ENCODE peak calls at places on chromosome 12, in five cellular contexts. One of them, this sample, is unnamed.

GRCh38 chr12:108832208-108832607 is 25.2 kb downstream of the SSH1 start:
- DNase-seq in NCI-H1436: no peak
- DNase-seq in NK-92 treated with Interleukin-12 subunit alpha and Interleukin-12 subunit beta, amount 100 ng/mL, for 24 hours: no peak
- DNase-seq in left colon: no peak
- DNase-seq in D341Med: no peak
- DNase-seq in this sample: no peak

GRCh38 chr12:4300870-4301269 is 20.1 kb upstream of the TIGAR start:
- DNase-seq in left colon: no peak
- DNase-seq in D341Med: no peak
- DNase-seq in NK-92 treated with Interleukin-12 subunit alpha and Interleukin-12 subunit beta, amount 100 ng/mL, for 24 hours: no peak
- DNase-seq in NCI-H1436: no peak
- DNase-seq in this sample: no peak

GRCh38 chr12:27193854-27194544 is 50.1 kb upstream of the STK38L start:
- DNase-seq in NK-92 treated with Interleukin-12 subunit alpha and Interleukin-12 subunit beta, amount 100 ng/mL, for 24 hours: no peak
- DNase-seq in D341Med: no peak
- DNase-seq in left colon: no peak
- DNase-seq in NCI-H1436: no peak
- DNase-seq in this sample: peak

GRCh38 chr12:46219892-46220655 is 48.8 kb downstream of the SLC38A1 start:
- DNase-seq in NCI-H1436: no peak
- DNase-seq in NK-92 treated with Interleukin-12 subunit alpha and Interleukin-12 subunit beta, amount 100 ng/mL, for 24 hours: peak
- DNase-seq in left colon: peak
- DNase-seq in D341Med: no peak
- DNase-seq in this sample: no peak

GRCh38 chr12:20044304-20044703 is 324.0 kb upstream of the PDE3A start:
- DNase-seq in D341Med: no peak
- DNase-seq in NK-92 treated with Interleukin-12 subunit alpha and Interleukin-12 subunit beta, amount 100 ng/mL, for 24 hours: no peak
- DNase-seq in left colon: no peak
- DNase-seq in NCI-H1436: no peak
- DNase-seq in this sample: peak

GRCh38 chr12:131218291-131219172 is 264.8 kb downstream of the ADGRD1 start:
- DNase-seq in NK-92 treated with Interleukin-12 subunit alpha and Interleukin-12 subunit beta, amount 100 ng/mL, for 24 hours: no peak
- DNase-seq in NCI-H1436: no peak
- DNase-seq in D341Med: no peak
- DNase-seq in left colon: no peak
- DNase-seq in this sample: no peak

GRCh38 chr12:29168000-29168399 is 18.9 kb downstream of the FAR2 start:
- DNase-seq in D341Med: no peak
- DNase-seq in NK-92 treated with Interleukin-12 subunit alpha and Interleukin-12 subunit beta, amount 100 ng/mL, for 24 hours: no peak
- DNase-seq in left colon: peak
- DNase-seq in NCI-H1436: no peak
- DNase-seq in this sample: no peak

GRCh38 chr12:102407776-102408486 is 72.4 kb downstream of the IGF1 start:
- DNase-seq in NCI-H1436: no peak
- DNase-seq in NK-92 treated with Interleukin-12 subunit alpha and Interleukin-12 subunit beta, amount 100 ng/mL, for 24 hours: no peak
- DNase-seq in D341Med: no peak
- DNase-seq in left colon: no peak
- DNase-seq in this sample: no peak

GRCh38 chr12:6093764-6094163 is 30.7 kb downstream of the VWF start:
- DNase-seq in left colon: no peak
- DNase-seq in D341Med: no peak
- DNase-seq in NCI-H1436: no peak
- DNase-seq in NK-92 treated with Interleukin-12 subunit alpha and Interleukin-12 subunit beta, amount 100 ng/mL, for 24 hours: no peak
- DNase-seq in this sample: no peak

GRCh38 chr12:124392991-124393790 is 98.3 kb downstream of the RFLNA start:
- DNase-seq in D341Med: no peak
- DNase-seq in left colon: peak
- DNase-seq in NCI-H1436: no peak
- DNase-seq in NK-92 treated with Interleukin-12 subunit alpha and Interleukin-12 subunit beta, amount 100 ng/mL, for 24 hours: no peak
- DNase-seq in this sample: peak

GRCh38 chr12:89351489-89352241 is 636 bp downstream of the DUSP6 start:
- DNase-seq in NK-92 treated with Interleukin-12 subunit alpha and Interleukin-12 subunit beta, amount 100 ng/mL, for 24 hours: peak
- DNase-seq in left colon: peak
- DNase-seq in D341Med: peak
- DNase-seq in NCI-H1436: no peak
- DNase-seq in this sample: peak

GRCh38 chr12:15192721-15193120 is 28.5 kb downstream of the RERG start:
- DNase-seq in NK-92 treated with Interleukin-12 subunit alpha and Interleukin-12 subunit beta, amount 100 ng/mL, for 24 hours: no peak
- DNase-seq in D341Med: no peak
- DNase-seq in left colon: no peak
- DNase-seq in NCI-H1436: no peak
- DNase-seq in this sample: no peak

This sample was measured in SK-N-SH.